ENCODE peak calls at places on chromosomes 2 and 18, in seven cellular contexts. V is SK-N-SH, N is GM12878, O is HCT116, S is K562, I is HepG2, B is H1. H is an unnamed sample.

GRCh38 chr18:7803956-7804469 is 236.9 kb downstream of the PTPRM start:
- DNase-seq in V (no peak), N (no peak), O (no peak), S (no peak), I (peak), B (no peak), H (no peak)

GRCh38 chr2:190469770-190470169 is 61.6 kb downstream of the MFSD6 start:
- DNase-seq in V (peak), N (no peak), O (peak), S (peak), I (no peak), B (no peak), H (peak)

GRCh38 chr2:224145751-224146355 is 106.8 kb upstream of the SERPINE2 start:
- DNase-seq in V (no peak), N (no peak), O (peak), S (no peak), I (peak), B (no peak), H (no peak)

GRCh38 chr2:28624798-28625701 is 126.6 kb upstream of the PPP1CB start:
- DNase-seq in V (no peak), N (peak), O (no peak), S (no peak), I (peak), B (no peak), H (peak)

GRCh38 chr2:203543898-203544328 is 8.8 kb upstream of the RAPH1 start:
- DNase-seq in V (no peak), N (no peak), O (no peak), S (no peak), I (no peak), B (no peak), H (no peak)

GRCh38 chr2:233972941-233973575 is 55.9 kb downstream of the TRPM8 start:
- DNase-seq in V (no peak), N (no peak), O (no peak), S (no peak), I (no peak), B (no peak), H (no peak)

GRCh38 chr2:223081789-223082188 is 29.8 kb downstream of the KCNE4 start:
- DNase-seq in V (no peak), N (no peak), O (no peak), S (no peak), I (no peak), B (no peak), H (no peak)

GRCh38 chr2:128169497-128169896 is 78.5 kb downstream of the UGGT1 start:
- DNase-seq in V (no peak), N (no peak), O (no peak), S (no peak), I (peak), B (no peak), H (no peak)

GRCh38 chr2:113720167-113720566 is 36.3 kb downstream of the SLC35F5 start:
- DNase-seq in V (peak), N (no peak), O (no peak), S (no peak), I (peak), B (no peak), H (peak)

GRCh38 chr2:43343573-43344304 is 117.3 kb upstream of the ZFP36L2 start:
- DNase-seq in V (no peak), N (no peak), O (no peak), S (no peak), I (no peak), B (no peak), H (no peak)

GRCh38 chr2:21003572-21004180 is 40.2 kb downstream of the APOB start:
- DNase-seq in V (no peak), N (no peak), O (no peak), S (no peak), I (no peak), B (no peak), H (no peak)

GRCh38 chr2:24861500-24861899 is 58.5 kb downstream of the ADCY3 start:
- DNase-seq in V (no peak), N (no peak), O (no peak), S (no peak), I (no peak), B (no peak), H (no peak)

GRCh38 chr2:108535380-108535677 is 1.1 kb downstream of the LIMS1 start:
- DNase-seq in V (no peak), N (no peak), O (no peak), S (no peak), I (no peak), B (no peak), H (no peak)

GRCh38 chr2:3121601-3122000 is 256.0 kb downstream of the EIPR1 start:
- DNase-seq in V (no peak), N (no peak), O (no peak), S (no peak), I (no peak), B (no peak), H (no peak)

GRCh38 chr18:45611943-45612342 is 3.3 kb upstream of the SLC14A2 start:
- DNase-seq in V (no peak), N (no peak), O (no peak), S (no peak), I (no peak), B (no peak), H (no peak)

GRCh38 chr2:229363126-229363814 is 92.2 kb upstream of the PID1 start:
- DNase-seq in V (no peak), N (no peak), O (no peak), S (no peak), I (no peak), B (no peak), H (peak)

GRCh38 chr2:181836583-181836982 is 54.9 kb upstream of the ITPRID2 start:
- DNase-seq in V (no peak), N (peak), O (no peak), S (no peak), I (no peak), B (no peak), H (no peak)

GRCh38 chr2:128269358-128270305 is 49.0 kb downstream of the HS6ST1 start:
- DNase-seq in V (peak), N (no peak), O (no peak), S (no peak), I (no peak), B (no peak), H (no peak)

GRCh38 chr18:13433685-13434084 is 215.1 kb downstream of the LDLRAD4 start:
- DNase-seq in V (no peak), N (no peak), O (no peak), S (no peak), I (no peak), B (no peak), H (no peak)
- TF ChIP-seq JUND in V (no peak), N (no peak), O (no peak), S (no peak), I (no peak), B (no peak), H (no peak)

GRCh38 chr18:41814651-41815050 is 140.4 kb upstream of the PIK3C3 start:
- DNase-seq in V (no peak), N (no peak), O (no peak), S (no peak), I (no peak), B (no peak), H (no peak)
- TF ChIP-seq JUND in V (no peak), N (no peak), O (no peak), S (no peak), I (no peak), B (no peak), H (no peak)

DNA sequence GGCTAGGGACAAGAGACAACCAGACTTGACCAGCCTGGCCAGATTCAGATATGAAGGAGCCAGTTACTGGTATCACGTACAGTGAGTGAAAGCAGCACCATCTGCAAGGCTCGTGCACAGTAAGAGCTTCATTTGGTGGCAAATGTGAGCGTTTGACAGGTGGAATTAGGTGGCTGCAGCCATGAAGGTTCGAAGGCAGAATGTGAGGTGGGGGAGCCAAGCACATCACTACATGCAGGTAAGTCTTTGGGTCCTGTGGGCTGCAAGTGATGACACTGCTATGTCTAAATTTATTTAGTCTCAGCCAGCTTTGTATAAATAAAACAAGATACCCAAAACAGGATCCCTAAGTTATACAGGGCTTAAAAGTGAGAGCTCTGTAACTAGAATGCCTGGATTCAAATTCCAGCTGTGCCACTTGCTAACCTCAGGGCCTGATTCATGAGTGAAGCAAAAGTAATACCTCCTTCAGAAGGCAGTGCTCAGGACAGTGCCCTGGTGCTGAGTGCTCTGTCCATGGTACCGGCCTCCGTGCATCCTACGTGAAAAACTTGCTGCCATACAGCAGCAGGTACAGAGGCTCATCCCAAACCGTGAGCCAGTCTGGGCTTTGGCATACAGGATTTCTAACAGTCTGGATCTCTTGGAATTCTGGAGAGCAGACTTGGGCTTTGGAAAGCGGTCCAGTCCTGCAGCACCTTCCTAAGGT is 18.6 kb downstream of the DDX18 start:
- DNase-seq in V (no peak), N (no peak), O (no peak), S (no peak), I (no peak), B (no peak), H (peak)
- TF ChIP-seq JUND in V (no peak), N (no peak), O (no peak), S (no peak), I (no peak), B (no peak), H (no peak)

GRCh38 chr18:63974991-63975390 is 5.1 kb downstream of the SERPINB8 start:
- DNase-seq in V (no peak), N (no peak), O (peak), S (no peak), I (peak), B (no peak), H (peak)

GRCh38 chr18:63975632-63976031 is 5.8 kb downstream of the SERPINB8 start:
- DNase-seq in V (no peak), N (no peak), O (no peak), S (no peak), I (no peak), B (no peak), H (no peak)

GRCh38 chr18:63969965-63970802 is at the start of gene SERPINB8:
- DNase-seq in V (peak), N (no peak), O (peak), S (peak), I (peak), B (peak), H (peak)

GRCh38 chr18:63971320-63972071 is 1.6 kb downstream of the SERPINB8 start:
- DNase-seq in V (no peak), N (no peak), O (no peak), S (no peak), I (no peak), B (no peak), H (no peak)

DNA sequence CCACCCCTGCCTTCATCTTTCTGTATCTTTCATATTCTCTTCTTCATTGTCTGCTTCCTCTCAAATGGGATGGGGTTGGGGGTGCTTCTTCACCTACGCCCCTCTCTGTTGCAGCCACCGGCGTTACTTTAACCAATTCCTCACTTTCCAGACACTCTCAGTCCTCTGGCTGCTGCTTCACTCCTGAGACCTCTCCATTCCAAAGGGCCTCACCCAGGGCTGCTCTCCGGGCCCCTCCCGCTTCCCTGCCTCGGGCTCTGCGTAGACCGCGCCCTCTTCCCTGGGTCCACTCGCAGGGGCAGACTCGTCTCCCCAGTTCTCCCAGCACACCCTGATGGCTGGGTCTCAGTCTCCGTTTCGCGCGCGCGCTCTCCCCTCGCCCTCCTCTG is 916 bp downstream of the SERPINB8 start:
- DNase-seq in V (no peak), N (no peak), O (no peak), S (no peak), I (no peak), B (no peak), H (no peak)
- TF ChIP-seq JUND in V (no peak), N (no peak), O (no peak), S (no peak), I (no peak), B (no peak), H (no peak)

H was measured in T47D.